ENCODE peak calls at places on chromosomes 7 and 10, in eight cellular contexts. N is effector memory CD8-positive, alpha-beta T cell; Z is T-helper 9 cell; B is Ammon's horn; S is nucleus accumbens; E is neuronal stem cell; C is dermis microvascular lymphatic vessel endothelial cell; I is anterior cingulate cortex. Q is an unnamed sample.

GRCh38 chr7:105098863-105099515 is 85.0 kb downstream of the KMT2E start:
- DNase-seq in N (no peak), Z (no peak), B (no peak), S (no peak), E (no peak), C (no peak), I (no peak), Q (no peak)

GRCh38 chr10:44173558-44173894 is 211.4 kb downstream of the CXCL12 start:
- DNase-seq in N (no peak), Z (no peak), B (no peak), S (no peak), E (no peak), C (no peak), I (no peak), Q (no peak)

GRCh38 chr10:125062244-125063208 is 97.8 kb downstream of the CTBP2 start:
- DNase-seq in N (no peak), Z (no peak), B (peak), S (peak), E (no peak), C (no peak), I (no peak), Q (no peak)

GRCh38 chr10:114043532-114044250 is at the start of gene ADRB1:
- DNase-seq in N (peak), Z (no peak), B (peak), S (peak), E (peak), C (peak), I (peak), Q (no peak)

GRCh38 chr10:11880169-11881027 is 57.2 kb downstream of the PROSER2 start:
- DNase-seq in N (no peak), Z (no peak), B (no peak), S (no peak), E (no peak), C (no peak), I (no peak), Q (no peak)

GRCh38 chr7:150388709-150389531 is 9.8 kb downstream of the ZNF775 start:
- DNase-seq in N (no peak), Z (no peak), B (peak), S (peak), E (no peak), C (peak), I (peak), Q (no peak)

GRCh38 chr7:134593530-134594392 is 44.9 kb downstream of the AKR1B15 start:
- DNase-seq in N (no peak), Z (no peak), B (peak), S (peak), E (no peak), C (peak), I (no peak), Q (no peak)

GRCh38 chr10:42754155-42755027 is 28.2 kb upstream of the BMS1 start:
- DNase-seq in N (peak), Z (peak), B (no peak), S (no peak), E (peak), C (no peak), I (no peak), Q (peak)

GRCh38 chr10:51156913-51157312 is 82.6 kb downstream of the PRKG1 start:
- DNase-seq in N (no peak), Z (no peak), B (no peak), S (no peak), E (no peak), C (no peak), I (no peak), Q (no peak)

GRCh38 chr7:92608380-92609322 is 18.5 kb upstream of the FAM133B start:
- DNase-seq in N (no peak), Z (no peak), B (no peak), S (peak), E (peak), C (no peak), I (no peak), Q (no peak)

GRCh38 chr10:94358480-94358879 is 4.3 kb downstream of the NOC3L start:
- DNase-seq in N (no peak), Z (no peak), B (no peak), S (no peak), E (no peak), C (no peak), I (no peak), Q (no peak)

GRCh38 chr7:64887756-64888508 is 15.1 kb upstream of the ZNF273 start:
- DNase-seq in N (peak), Z (peak), B (peak), S (no peak), E (no peak), C (no peak), I (peak), Q (peak)

GRCh38 chr10:124001391-124002260 is 91.8 kb downstream of the CHST15 start:
- DNase-seq in N (no peak), Z (no peak), B (peak), S (no peak), E (no peak), C (no peak), I (no peak), Q (no peak)

GRCh38 chr10:24249829-24250415 is 41.0 kb downstream of the KIAA1217 start:
- DNase-seq in N (no peak), Z (no peak), B (no peak), S (no peak), E (no peak), C (no peak), I (no peak), Q (no peak)

GRCh38 chr7:26551740-26552139 is 260.1 kb downstream of the SNX10 start:
- DNase-seq in N (no peak), Z (no peak), B (no peak), S (no peak), E (no peak), C (no peak), I (no peak), Q (no peak)

GRCh38 chr7:106178593-106179134 is 66.6 kb upstream of the SYPL1 start:
- DNase-seq in N (no peak), Z (no peak), B (no peak), S (no peak), E (no peak), C (peak), I (no peak), Q (no peak)

GRCh38 chr7:13240349-13240748 is 552.9 kb downstream of the ARL4A start:
- DNase-seq in N (no peak), Z (no peak), B (no peak), S (no peak), E (no peak), C (no peak), I (no peak), Q (no peak)

GRCh38 chr10:56383806-56384205 is 22.7 kb upstream of the ZWINT start:
- DNase-seq in N (no peak), Z (no peak), B (no peak), S (no peak), E (no peak), C (no peak), I (no peak), Q (no peak)

GRCh38 chr10:14834588-14834987 is 3.2 kb downstream of the CDNF start:
- DNase-seq in N (no peak), Z (no peak), B (no peak), S (no peak), E (no peak), C (no peak), I (no peak), Q (no peak)

GRCh38 chr7:101832205-101832631 is 14.8 kb downstream of the CUX1 start:
- DNase-seq in N (no peak), Z (no peak), B (no peak), S (no peak), E (no peak), C (no peak), I (no peak), Q (no peak)

GRCh38 chr10:63722537-63722936 is 201.3 kb downstream of the REEP3 start:
- DNase-seq in N (no peak), Z (no peak), B (no peak), S (no peak), E (no peak), C (no peak), I (no peak), Q (no peak)

GRCh38 chr10:86410542-86411124 is 44.0 kb upstream of the GRID1 start:
- DNase-seq in N (no peak), Z (no peak), B (no peak), S (no peak), E (no peak), C (no peak), I (no peak), Q (no peak)

GRCh38 chr7:155953501-155953778 is 141.2 kb upstream of the SHH start:
- DNase-seq in N (no peak), Z (no peak), B (no peak), S (no peak), E (no peak), C (no peak), I (no peak), Q (no peak)

GRCh38 chr10:43693602-43694001 is 44.9 kb upstream of the ZNF32 start:
- DNase-seq in N (no peak), Z (no peak), B (no peak), S (no peak), E (no peak), C (no peak), I (no peak), Q (no peak)

GRCh38 chr7:123120286-123120685 is 79.5 kb downstream of the SLC13A1 start:
- DNase-seq in N (no peak), Z (no peak), B (no peak), S (no peak), E (no peak), C (no peak), I (no peak), Q (no peak)

GRCh38 chr10:29627201-29628105 is 7.3 kb downstream of the SVIL start:
- DNase-seq in N (no peak), Z (no peak), B (no peak), S (no peak), E (no peak), C (no peak), I (no peak), Q (no peak)

GRCh38 chr10:132624847-132625839 is 87.6 kb downstream of the INPP5A start:
- DNase-seq in N (no peak), Z (no peak), B (no peak), S (peak), E (no peak), C (no peak), I (no peak), Q (no peak)

GRCh38 chr10:101831169-101831811 is 12.3 kb downstream of the KCNIP2 start:
- DNase-seq in N (no peak), Z (no peak), B (no peak), S (no peak), E (no peak), C (no peak), I (no peak), Q (no peak)

GRCh38 chr10:58641095-58641531 is 128.4 kb downstream of the BICC1 start:
- DNase-seq in N (no peak), Z (no peak), B (no peak), S (no peak), E (no peak), C (no peak), I (no peak), Q (no peak)

GRCh38 chr7:84837405-84837804 is 349.5 kb downstream of the SEMA3D start:
- DNase-seq in N (no peak), Z (no peak), B (no peak), S (no peak), E (no peak), C (no peak), I (no peak), Q (no peak)

GRCh38 chr10:25226775-25227682 is 52.2 kb downstream of the GPR158 start:
- DNase-seq in N (no peak), Z (no peak), B (peak), S (peak), E (peak), C (peak), I (peak), Q (no peak)

GRCh38 chr10:79941146-79941545 is 7.8 kb downstream of the SFTPD start:
- DNase-seq in N (no peak), Z (no peak), B (no peak), S (no peak), E (no peak), C (no peak), I (no peak), Q (no peak)

GRCh38 chr10:102580230-102580629 is 64.0 kb upstream of the TRIM8 start:
- DNase-seq in N (no peak), Z (no peak), B (no peak), S (no peak), E (no peak), C (no peak), I (no peak), Q (no peak)

GRCh38 chr7:141402277-141402996 is 148.8 kb upstream of the AGK start:
- DNase-seq in N (no peak), Z (no peak), B (no peak), S (no peak), E (no peak), C (no peak), I (no peak), Q (no peak)

GRCh38 chr7:36348256-36348655 is 41.4 kb upstream of the ANLN start:
- DNase-seq in N (no peak), Z (no peak), B (no peak), S (no peak), E (no peak), C (peak), I (no peak), Q (no peak)

GRCh38 chr7:20647908-20648776 is 32.7 kb downstream of the ABCB5 start:
- DNase-seq in N (no peak), Z (no peak), B (no peak), S (no peak), E (peak), C (peak), I (no peak), Q (no peak)

GRCh38 chr10:24811906-24812305 is 88.2 kb upstream of the ARHGAP21 start:
- DNase-seq in N (no peak), Z (no peak), B (peak), S (peak), E (no peak), C (peak), I (peak), Q (no peak)

Q was measured in T-cell.